ENCODE peak calls at places on chromosome 17, in five cellular contexts. P, J, H, D and L are unnamed samples.

GRCh38 chr17:48486557-48486956 is 44.3 kb downstream of the HOXB1 start:
- DNase-seq in D (peak; percentile 21), J (peak; percentile 96), P (no peak), H (peak; percentile 98), L (peak; percentile 88)

GRCh38 chr17:77208217-77208808 is 67.5 kb downstream of the SEC14L1 start:
- DNase-seq in J (no peak), H (no peak), D (no peak), P (no peak), L (peak; percentile 62)

GRCh38 chr17:74270333-74270732 is 3.7 kb upstream of the DNAI2 start:
- DNase-seq in D (no peak), P (no peak), J (no peak), H (no peak), L (peak; percentile 21)

GRCh38 chr17:41910701-41911391 is 7.9 kb downstream of the ACLY start:
- DNase-seq in P (no peak), H (peak; percentile 86), J (peak; percentile 63), D (no peak), L (peak; percentile 90)

GRCh38 chr17:66542967-66543525 is 240.6 kb downstream of the PRKCA start:
- DNase-seq in H (no peak), D (no peak), J (no peak), P (no peak), L (peak; percentile 63)

GRCh38 chr17:61474934-61475333 is 22.7 kb downstream of the TBX4 start:
- DNase-seq in P (no peak), J (no peak), D (no peak), H (no peak), L (no peak)

GRCh38 chr17:48483471-48484131 is 47.2 kb downstream of the HOXB1 start:
- DNase-seq in P (no peak), J (peak; percentile 95), D (peak; percentile 45), H (peak; percentile 95), L (peak; percentile 83)

GRCh38 chr17:58391302-58391984 is 25.9 kb downstream of the RNF43 start:
- DNase-seq in H (peak; percentile 95), D (no peak), J (peak; percentile 92), P (no peak), L (peak; percentile 22)

GRCh38 chr17:65345261-65346060 is 208.3 kb downstream of the RGS9 start:
- DNase-seq in D (no peak), P (no peak), H (no peak), J (no peak), L (no peak)

GRCh38 chr17:43006639-43007551 is at the start of gene IFI35:
- DNase-seq in D (peak; percentile 94), P (peak; percentile 80), H (peak; percentile 74), J (peak; percentile 66), L (peak; percentile 90)

GRCh38 chr17:73639322-73639721 is 4.9 kb downstream of the SDK2 start:
- DNase-seq in H (peak; percentile 42), P (no peak), J (no peak), D (no peak), L (no peak)

GRCh38 chr17:82216301-82217119 is 3.9 kb upstream of the CCDC57 start:
- DNase-seq in J (peak; percentile 82), D (peak; percentile 85), H (peak; percentile 82), P (peak; percentile 56), L (peak; percentile 90)

GRCh38 chr17:76697702-76698465 is 12.9 kb downstream of the MXRA7 start:
- DNase-seq in J (no peak), P (no peak), H (no peak), D (no peak), L (peak; percentile 67)

GRCh38 chr17:61015966-61016365 is 338.3 kb downstream of the BCAS3 start:
- DNase-seq in P (no peak), H (no peak), D (no peak), J (no peak), L (no peak)

GRCh38 chr17:2936771-2937321 is 126.6 kb downstream of the OR1D5 start:
- DNase-seq in H (no peak), J (no peak), P (no peak), D (no peak), L (no peak)

GRCh38 chr17:76197911-76198310 is 42.4 kb downstream of the RNF157 start:
- DNase-seq in D (no peak), J (no peak), H (no peak), P (no peak), L (no peak)

GRCh38 chr17:72122336-72122667 is 1.5 kb downstream of the SOX9 start:
- DNase-seq in D (no peak), H (no peak), J (no peak), P (no peak), L (no peak)

GRCh38 chr17:16910341-16910740 is 61.6 kb downstream of the TNFRSF13B start:
- DNase-seq in D (no peak), J (no peak), P (no peak), H (no peak), L (no peak)

GRCh38 chr17:41917192-41917591 is 1.6 kb downstream of the ACLY start:
- DNase-seq in P (no peak), J (peak; percentile 27), D (no peak), H (peak; percentile 34), L (peak; percentile 76)

GRCh38 chr17:16521070-16521727 is 29.2 kb upstream of the LRRC75A start:
- DNase-seq in H (peak; percentile 88), D (peak; percentile 88), P (peak; percentile 50), J (peak; percentile 73), L (peak; percentile 94)

GRCh38 chr17:30930495-30930894 is 8.8 kb downstream of the ADAP2 start:
- DNase-seq in J (no peak), P (no peak), D (no peak), H (no peak), L (no peak)

GRCh38 chr17:75516619-75517276 is 420 bp downstream of the TSEN54 start:
- DNase-seq in J (no peak), H (no peak), P (peak; percentile 15), D (peak; percentile 42), L (no peak)

GRCh38 chr17:2233441-2233947 is 70.1 kb downstream of the SMG6 start:
- DNase-seq in P (no peak), D (no peak), J (no peak), H (no peak), L (peak; percentile 76)

GRCh38 chr17:65231662-65232335 is 94.6 kb downstream of the RGS9 start:
- DNase-seq in J (peak; percentile 92), D (peak; percentile 74), P (peak; percentile 18), H (peak; percentile 89), L (peak; percentile 88)

GRCh38 chr17:65487161-65487560 is 74.3 kb downstream of the AXIN2 start:
- DNase-seq in H (no peak), D (no peak), P (no peak), J (no peak), L (no peak)

GRCh38 chr17:382644-383533 is 30.3 kb upstream of the RPH3AL start:
- DNase-seq in J (no peak), D (no peak), H (peak; percentile 18), P (no peak), L (peak; percentile 52)

GRCh38 chr17:27666831-27667560 is 36.0 kb downstream of the LGALS9 start:
- DNase-seq in J (no peak), H (no peak), D (no peak), P (no peak), L (no peak)
- TF ChIP-seq CTCF in J (no peak), H (no peak), D (no peak), P (no peak), L (no peak)

GRCh38 chr17:40416671-40417070 is 1.0 kb downstream of the TOP2A start:
- DNase-seq in D (no peak), P (no peak), H (no peak), J (no peak), L (no peak)

GRCh38 chr17:40418428-40418706 is 671 bp upstream of the TOP2A start:
- DNase-seq in D (no peak), H (no peak), J (no peak), P (no peak), L (no peak)

GRCh38 chr17:40415390-40415789 is 2.3 kb downstream of the TOP2A start:
- DNase-seq in D (peak; percentile 56), J (peak; percentile 59), P (no peak), H (peak; percentile 60), L (peak; percentile 68)

GRCh38 chr17:40417609-40418427 is at the start of gene TOP2A:
- DNase-seq in D (peak; percentile 99), P (peak; percentile 96), H (peak; percentile 100), J (peak; percentile 100), L (peak; percentile 100)

GRCh38 chr17:40417258-40417608 is 463 bp downstream of the TOP2A start:
- DNase-seq in H (peak; percentile 18), J (peak; percentile 29), D (no peak), P (no peak), L (no peak)
- TF ChIP-seq CTCF in H (no peak), J (no peak), D (no peak), P (no peak), L (no peak)

GRCh38 chr17:29124135-29124930 is 55.9 kb downstream of the MYO18A start:
- DNase-seq in J (peak; percentile 70), D (peak; percentile 67), P (no peak), H (peak; percentile 80), L (peak; percentile 88)
- TF ChIP-seq CTCF in J (peak; percentile 70), D (peak; percentile 64), P (peak; percentile 68), H (peak; percentile 78), L (peak; percentile 83)

GRCh38 chr17:38885728-38886642 is 16.1 kb downstream of the LASP1 start:
- DNase-seq in H (no peak), P (no peak), D (no peak), J (no peak), L (peak; percentile 35)
- TF ChIP-seq CTCF in H (no peak), P (no peak), D (no peak), J (no peak), L (no peak)

DNA sequence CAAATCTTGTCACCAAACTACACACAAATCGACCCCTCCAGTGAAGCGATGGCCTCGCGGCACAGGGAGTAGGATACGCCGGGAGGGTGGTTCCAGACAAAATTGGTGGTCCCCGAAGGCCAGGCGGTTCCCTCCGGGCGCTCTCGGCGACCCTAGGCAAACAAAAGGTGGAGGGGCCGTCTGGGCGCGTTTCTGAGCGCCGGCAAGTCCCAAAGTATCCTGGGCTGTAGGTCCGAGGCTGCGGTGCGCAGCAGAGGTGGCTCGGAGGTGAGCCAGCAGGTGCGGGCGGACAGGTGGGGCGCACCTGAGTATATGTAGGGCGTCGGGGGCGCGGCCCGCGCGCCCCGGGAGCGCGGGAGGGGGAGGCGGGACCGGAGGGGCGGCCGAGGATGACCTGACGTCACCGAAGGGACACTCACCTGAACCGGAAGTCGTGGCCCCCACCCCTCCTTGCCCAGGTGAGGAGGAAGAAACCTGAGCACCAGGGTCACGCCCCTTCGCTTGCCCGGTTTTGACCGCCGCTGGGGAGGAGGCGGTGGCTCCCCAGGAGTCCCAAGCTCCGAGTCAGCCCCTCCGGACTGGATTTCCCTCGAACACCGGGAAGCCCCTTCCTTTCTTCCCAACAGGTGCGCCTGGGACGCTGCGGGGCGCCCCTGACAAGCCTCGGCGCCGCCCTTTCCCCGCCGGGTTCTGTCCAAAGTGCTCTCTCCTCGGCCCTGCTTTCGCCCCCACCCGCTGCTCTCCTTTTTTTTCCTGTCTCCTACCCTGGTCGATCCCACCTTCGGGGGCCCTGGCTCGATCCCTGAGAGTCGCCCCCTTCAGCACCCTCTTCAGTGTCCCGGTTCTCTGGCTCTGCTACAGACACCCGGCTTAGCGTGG is at the start of gene CLDN7:
- DNase-seq in P (no peak), D (no peak), H (peak; percentile 71), J (peak; percentile 27), L (no peak)
- TF ChIP-seq CTCF in P (no peak), D (no peak), H (no peak), J (peak; percentile 48), L (no peak)

GRCh38 chr17:36182176-36183000 is 6.0 kb upstream of the TBC1D3B start:
- DNase-seq in D (no peak), H (peak; percentile 18), P (no peak), J (no peak), L (no peak)
- TF ChIP-seq CTCF in D (no peak), H (no peak), P (no peak), J (no peak), L (no peak)

GRCh38 chr17:49843774-49844350 is 4.0 kb downstream of the TAC4 start:
- DNase-seq in H (no peak), P (no peak), J (no peak), D (peak; percentile 18), L (no peak)
- TF ChIP-seq CTCF in H (peak; percentile 41), P (no peak), J (peak; percentile 59), D (peak; percentile 44), L (peak; percentile 67)